ENCODE peak calls at places on chromosome 12, in seven cellular contexts. One of them, this sample, is unnamed.
A peak's percentile ranks its signal among the peaks of the same experiment; 100 is the strongest.

GRCh38 chr12:115163710-115164109 is 479.7 kb upstream of the TBX3 start:
- DNase-seq in left ventricle myocardium inferior: no peak
- DNase-seq in suprapubic skin: no peak
- DNase-seq in brain microvascular endothelial cell: no peak
- DNase-seq in tibial artery: no peak
- DNase-seq in transverse colon: no peak
- DNase-seq in lung: no peak
- DNase-seq in this sample: peak; percentile 65

GRCh38 chr12:123886258-123886657 is 86.4 kb downstream of the CCDC92 start:
- DNase-seq in lung: no peak
- DNase-seq in transverse colon: no peak
- DNase-seq in suprapubic skin: no peak
- DNase-seq in brain microvascular endothelial cell: no peak
- DNase-seq in left ventricle myocardium inferior: no peak
- DNase-seq in tibial artery: no peak
- DNase-seq in this sample: no peak

GRCh38 chr12:4015225-4016076 is 142.3 kb upstream of the PARP11 start:
- DNase-seq in tibial artery: no peak
- DNase-seq in brain microvascular endothelial cell: no peak
- DNase-seq in suprapubic skin: no peak
- DNase-seq in transverse colon: peak; percentile 68
- DNase-seq in lung: no peak
- DNase-seq in left ventricle myocardium inferior: no peak
- DNase-seq in this sample: peak; percentile 100

GRCh38 chr12:96177013-96177412 is 17.2 kb upstream of the ELK3 start:
- DNase-seq in left ventricle myocardium inferior: no peak
- DNase-seq in brain microvascular endothelial cell: peak; percentile 90
- DNase-seq in tibial artery: no peak
- DNase-seq in transverse colon: no peak
- DNase-seq in lung: no peak
- DNase-seq in suprapubic skin: no peak
- DNase-seq in this sample: no peak

GRCh38 chr12:124995200-124995961 is 1.9 kb downstream of the BRI3BP start:
- DNase-seq in tibial artery: no peak
- DNase-seq in lung: no peak
- DNase-seq in brain microvascular endothelial cell: no peak
- DNase-seq in transverse colon: peak; percentile 38
- DNase-seq in suprapubic skin: no peak
- DNase-seq in left ventricle myocardium inferior: no peak
- DNase-seq in this sample: no peak

GRCh38 chr12:114407566-114408411 is 1.8 kb upstream of the TBX5 start:
- DNase-seq in suprapubic skin: no peak
- DNase-seq in tibial artery: no peak
- DNase-seq in transverse colon: no peak
- DNase-seq in brain microvascular endothelial cell: no peak
- DNase-seq in left ventricle myocardium inferior: no peak
- DNase-seq in lung: no peak
- DNase-seq in this sample: no peak

GRCh38 chr12:82874935-82875334 is 188.2 kb downstream of the TMTC2 start:
- DNase-seq in left ventricle myocardium inferior: no peak
- DNase-seq in brain microvascular endothelial cell: peak; percentile 70
- DNase-seq in tibial artery: no peak
- DNase-seq in lung: no peak
- DNase-seq in transverse colon: no peak
- DNase-seq in suprapubic skin: no peak
- DNase-seq in this sample: no peak

GRCh38 chr12:96033549-96034389 is 1.6 kb downstream of the LTA4H start:
- DNase-seq in transverse colon: peak; percentile 32
- DNase-seq in suprapubic skin: no peak
- DNase-seq in left ventricle myocardium inferior: no peak
- DNase-seq in tibial artery: no peak
- DNase-seq in lung: no peak
- DNase-seq in brain microvascular endothelial cell: no peak
- DNase-seq in this sample: no peak

GRCh38 chr12:66603458-66603857 is 75.4 kb downstream of the GRIP1 start:
- DNase-seq in lung: no peak
- DNase-seq in tibial artery: no peak
- DNase-seq in transverse colon: no peak
- DNase-seq in suprapubic skin: no peak
- DNase-seq in left ventricle myocardium inferior: no peak
- DNase-seq in brain microvascular endothelial cell: no peak
- DNase-seq in this sample: no peak

GRCh38 chr12:106027286-106027685 is 111.5 kb downstream of the NUAK1 start:
- DNase-seq in left ventricle myocardium inferior: no peak
- DNase-seq in brain microvascular endothelial cell: no peak
- DNase-seq in transverse colon: no peak
- DNase-seq in tibial artery: no peak
- DNase-seq in suprapubic skin: no peak
- DNase-seq in lung: no peak
- DNase-seq in this sample: no peak

GRCh38 chr12:91361864-91362263 is 179.2 kb upstream of the DCN start:
- DNase-seq in brain microvascular endothelial cell: no peak
- DNase-seq in suprapubic skin: no peak
- DNase-seq in lung: no peak
- DNase-seq in tibial artery: no peak
- DNase-seq in left ventricle myocardium inferior: no peak
- DNase-seq in transverse colon: no peak
- DNase-seq in this sample: no peak

DNA sequence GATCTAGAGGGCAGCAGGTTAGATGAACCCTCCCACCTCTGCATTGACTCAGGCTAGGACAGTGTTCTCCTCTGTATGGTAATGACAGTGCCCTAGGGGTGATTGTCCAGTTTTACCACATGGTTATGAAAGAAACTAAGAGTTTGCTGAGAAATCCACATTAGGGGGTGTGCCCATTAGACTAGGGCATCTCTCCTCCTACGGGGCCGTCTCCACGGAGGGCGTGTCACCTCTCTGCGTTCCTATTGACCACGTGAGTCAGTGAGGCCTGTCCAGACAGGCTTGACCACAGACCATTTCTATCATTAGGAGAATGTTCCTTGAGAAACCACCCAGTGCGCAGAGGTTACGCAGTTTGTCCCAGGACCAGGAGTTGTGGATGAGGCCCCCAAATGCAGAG is 8.3 kb downstream of the MVK start:
- DNase-seq in left ventricle myocardium inferior: no peak
- DNase-seq in tibial artery: no peak
- DNase-seq in lung: peak; percentile 52
- DNase-seq in suprapubic skin: no peak
- DNase-seq in brain microvascular endothelial cell: peak; percentile 27
- DNase-seq in transverse colon: no peak
- DNase-seq in this sample: no peak
- TF ChIP-seq CTCF in left ventricle myocardium inferior: no peak
- TF ChIP-seq CTCF in tibial artery: no peak
- TF ChIP-seq CTCF in lung: no peak
- TF ChIP-seq CTCF in suprapubic skin: no peak
- TF ChIP-seq CTCF in brain microvascular endothelial cell: no peak
- TF ChIP-seq CTCF in transverse colon: no peak
- TF ChIP-seq CTCF in this sample: no peak

GRCh38 chr12:2054091-2055018 is 1.6 kb downstream of the CACNA1C start:
- DNase-seq in left ventricle myocardium inferior: no peak
- DNase-seq in lung: no peak
- DNase-seq in suprapubic skin: no peak
- DNase-seq in transverse colon: no peak
- DNase-seq in brain microvascular endothelial cell: no peak
- DNase-seq in tibial artery: peak; percentile 67
- DNase-seq in this sample: no peak
- H3K36me3 ChIP-seq in left ventricle myocardium inferior: peaks cover 5% of the 10 kb centered on the region
- H3K36me3 ChIP-seq in lung: no peaks in the 10 kb centered on the region
- H3K36me3 ChIP-seq in suprapubic skin: no peaks in the 10 kb centered on the region
- H3K36me3 ChIP-seq in transverse colon: no peaks in the 10 kb centered on the region
- H3K36me3 ChIP-seq in brain microvascular endothelial cell: no peaks in the 10 kb centered on the region
- H3K36me3 ChIP-seq in tibial artery: no peaks in the 10 kb centered on the region
- H3K36me3 ChIP-seq in this sample: no peaks in the 10 kb centered on the region

GRCh38 chr12:104958946-104959841 is 1.1 kb upstream of the SLC41A2 start:
- DNase-seq in tibial artery: no peak
- DNase-seq in brain microvascular endothelial cell: peak; percentile 25
- DNase-seq in transverse colon: no peak
- DNase-seq in suprapubic skin: no peak
- DNase-seq in left ventricle myocardium inferior: no peak
- DNase-seq in lung: no peak
- DNase-seq in this sample: no peak

GRCh38 chr12:104960464-104960863 is 2.4 kb upstream of the SLC41A2 start:
- DNase-seq in left ventricle myocardium inferior: no peak
- DNase-seq in lung: no peak
- DNase-seq in suprapubic skin: no peak
- DNase-seq in tibial artery: no peak
- DNase-seq in brain microvascular endothelial cell: no peak
- DNase-seq in transverse colon: no peak
- DNase-seq in this sample: no peak

GRCh38 chr12:104957388-104958008 is 592 bp downstream of the SLC41A2 start:
- DNase-seq in lung: no peak
- DNase-seq in transverse colon: peak; percentile 54
- DNase-seq in brain microvascular endothelial cell: no peak
- DNase-seq in tibial artery: no peak
- DNase-seq in left ventricle myocardium inferior: peak; percentile 18
- DNase-seq in suprapubic skin: no peak
- DNase-seq in this sample: peak; percentile 37

GRCh38 chr12:104956870-104957301 is 1.2 kb downstream of the SLC41A2 start:
- DNase-seq in suprapubic skin: no peak
- DNase-seq in left ventricle myocardium inferior: no peak
- DNase-seq in lung: no peak
- DNase-seq in transverse colon: no peak
- DNase-seq in tibial artery: no peak
- DNase-seq in brain microvascular endothelial cell: no peak
- DNase-seq in this sample: no peak

GRCh38 chr12:104958009-104958945 is at the start of gene SLC41A2:
- DNase-seq in transverse colon: peak; percentile 88
- DNase-seq in tibial artery: peak; percentile 91
- DNase-seq in suprapubic skin: peak; percentile 86
- DNase-seq in lung: peak; percentile 86
- DNase-seq in left ventricle myocardium inferior: peak; percentile 63
- DNase-seq in brain microvascular endothelial cell: peak; percentile 94
- DNase-seq in this sample: peak; percentile 89
- TF ChIP-seq CTCF in transverse colon: peak; percentile 27
- TF ChIP-seq CTCF in tibial artery: peak; percentile 8
- TF ChIP-seq CTCF in suprapubic skin: no peak
- TF ChIP-seq CTCF in lung: no peak
- TF ChIP-seq CTCF in left ventricle myocardium inferior: peak; percentile 49
- TF ChIP-seq CTCF in brain microvascular endothelial cell: no peak
- TF ChIP-seq CTCF in this sample: peak; percentile 10

DNA sequence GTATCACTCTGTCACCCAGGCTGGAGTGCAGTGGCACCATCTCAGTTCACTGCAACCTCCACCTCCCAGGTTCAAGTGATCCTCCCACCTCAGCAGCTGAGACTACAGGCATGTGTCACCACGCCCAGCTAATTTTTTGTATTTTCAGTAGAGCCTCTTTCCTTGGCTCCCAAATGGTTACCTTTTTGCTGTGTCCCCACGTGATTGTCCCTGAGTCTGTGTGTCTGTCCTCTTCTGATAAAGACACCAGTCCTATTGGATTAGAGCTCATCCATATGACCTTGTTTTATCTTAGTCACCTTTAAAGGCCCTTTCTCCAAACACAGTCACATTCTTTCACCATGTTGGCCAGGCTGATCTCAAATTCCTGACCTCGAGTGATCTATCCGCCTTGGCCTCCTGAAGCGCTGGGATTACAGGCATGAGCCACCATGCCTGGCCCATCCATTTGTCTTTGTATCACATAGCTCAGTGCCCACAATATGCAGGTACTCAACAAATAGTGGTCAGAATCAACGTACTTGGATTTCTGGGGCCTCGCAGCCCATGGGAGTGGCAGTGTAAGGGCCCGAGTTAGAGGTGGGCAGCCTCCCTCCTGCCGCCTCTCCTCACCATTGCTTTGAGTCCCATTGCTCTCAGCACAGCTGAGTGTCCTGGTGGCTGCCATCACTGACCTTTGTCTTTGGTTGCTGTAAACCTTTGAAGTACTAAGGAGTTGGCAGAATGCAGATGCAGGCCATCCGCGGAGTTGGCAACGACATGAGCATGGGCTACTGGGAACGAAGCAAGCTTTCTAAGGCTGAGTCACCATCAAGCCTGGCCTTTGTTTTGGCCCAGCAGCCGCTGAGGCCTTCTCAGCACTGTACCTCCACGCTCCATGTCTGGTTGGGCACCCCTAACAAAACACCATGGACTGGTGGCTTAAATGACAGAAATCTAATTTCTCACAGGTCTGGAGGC is 9.3 kb downstream of the TPCN1 start:
- DNase-seq in transverse colon: no peak
- DNase-seq in left ventricle myocardium inferior: no peak
- DNase-seq in tibial artery: peak; percentile 62
- DNase-seq in brain microvascular endothelial cell: no peak
- DNase-seq in lung: no peak
- DNase-seq in suprapubic skin: peak; percentile 64
- DNase-seq in this sample: peak; percentile 79
- H3K36me3 ChIP-seq in transverse colon: no peaks in the 10 kb centered on the region
- H3K36me3 ChIP-seq in left ventricle myocardium inferior: peaks cover 88% of the 10 kb centered on the region
- H3K36me3 ChIP-seq in tibial artery: peaks cover 36% of the 10 kb centered on the region
- H3K36me3 ChIP-seq in brain microvascular endothelial cell: peaks cover 40% of the 10 kb centered on the region
- H3K36me3 ChIP-seq in lung: no peaks in the 10 kb centered on the region
- H3K36me3 ChIP-seq in suprapubic skin: peaks cover 58% of the 10 kb centered on the region
- H3K36me3 ChIP-seq in this sample: peaks cover 17% of the 10 kb centered on the region

DNA sequence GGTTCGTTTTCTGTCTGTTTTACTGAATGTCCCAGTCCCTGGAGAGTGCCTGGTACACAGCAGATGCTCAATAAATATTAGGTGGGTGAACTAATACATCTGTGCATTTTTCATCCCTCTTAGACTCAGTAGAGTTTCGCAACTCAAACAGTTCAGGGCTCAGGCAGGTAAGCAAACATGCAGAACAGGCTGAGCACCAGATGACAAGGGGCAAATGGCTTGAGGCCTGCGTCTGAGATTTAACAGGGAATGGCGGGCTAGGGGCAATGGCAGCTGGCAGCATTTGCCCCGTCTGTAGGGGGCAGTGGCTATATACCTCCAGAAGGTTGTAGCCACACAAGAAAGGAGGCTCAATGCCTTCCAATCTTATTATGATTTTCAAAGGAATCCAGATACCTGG is 8.6 kb upstream of the RAN start:
- DNase-seq in transverse colon: no peak
- DNase-seq in brain microvascular endothelial cell: no peak
- DNase-seq in tibial artery: no peak
- DNase-seq in lung: no peak
- DNase-seq in suprapubic skin: no peak
- DNase-seq in left ventricle myocardium inferior: no peak
- DNase-seq in this sample: peak; percentile 67
- TF ChIP-seq CTCF in transverse colon: no peak
- TF ChIP-seq CTCF in brain microvascular endothelial cell: no peak
- TF ChIP-seq CTCF in tibial artery: no peak
- TF ChIP-seq CTCF in lung: no peak
- TF ChIP-seq CTCF in suprapubic skin: no peak
- TF ChIP-seq CTCF in left ventricle myocardium inferior: no peak
- TF ChIP-seq CTCF in this sample: no peak